ENCODE peak calls at places on chromosomes 4 and X, in ten cellular contexts. V is SW480; P is HAP-1; T is lung; F is activated CD8-positive, alpha-beta T cell treated with anti-CD3 and anti-CD28 coated beads for 36 hours; X is astrocyte of the cerebellum; K is right cardiac atrium; Q is neural progenitor cell; N is A172; M is RPMI7951. E is an unnamed sample.

GRCh38 chrX:41922125-41922521 is 1.2 kb downstream of the CASK start:
- DNase-seq in V (peak), P (peak), T (no peak), F (peak), X (no peak), K (no peak), Q (peak), N (peak), M (peak), E (peak)

GRCh38 chr4:63020661-63021060 is 1388.6 kb downstream of the TECRL start:
- DNase-seq in V (no peak), P (no peak), T (no peak), F (no peak), X (no peak), K (no peak), Q (no peak), N (no peak), M (no peak), E (no peak)

GRCh38 chr4:76546282-76547166 is 111.5 kb downstream of the SHROOM3 start:
- DNase-seq in V (peak), P (peak), T (no peak), F (no peak), X (peak), K (peak), Q (no peak), N (peak), M (peak), E (peak)

GRCh38 chr4:1598206-1598605 is 85.9 kb downstream of the FAM53A start:
- DNase-seq in V (no peak), P (no peak), T (no peak), F (no peak), X (no peak), K (peak), Q (no peak), N (no peak), M (no peak), E (no peak)

GRCh38 chrX:11254417-11255109 is 38.6 kb upstream of the AMELX start:
- DNase-seq in V (no peak), P (no peak), T (no peak), F (no peak), X (no peak), K (no peak), Q (no peak), N (no peak), M (no peak), E (no peak)

GRCh38 chrX:84118315-84118714 is 69.7 kb downstream of the RPS6KA6 start:
- DNase-seq in V (no peak), P (no peak), T (no peak), F (no peak), X (no peak), K (no peak), Q (no peak), N (no peak), M (no peak), E (no peak)

GRCh38 chr4:93830090-93830818 is 1.7 kb downstream of the ATOH1 start:
- DNase-seq in V (no peak), P (no peak), T (no peak), F (no peak), X (no peak), K (no peak), Q (peak), N (no peak), M (no peak), E (no peak)

GRCh38 chr4:52822583-52823477 is 39.3 kb upstream of the RASL11B start:
- DNase-seq in V (no peak), P (no peak), T (no peak), F (peak), X (peak), K (peak), Q (no peak), N (peak), M (peak), E (no peak)

GRCh38 chrX:129957241-129958099 is 25.0 kb upstream of the BCORL1 start:
- DNase-seq in V (peak), P (peak), T (peak), F (peak), X (no peak), K (peak), Q (peak), N (no peak), M (peak), E (peak)

GRCh38 chr4:10063544-10064300 is 42.4 kb upstream of the SLC2A9 start:
- DNase-seq in V (peak), P (no peak), T (peak), F (no peak), X (peak), K (peak), Q (peak), N (peak), M (peak), E (peak)

GRCh38 chr4:31411606-31412005 is 691.4 kb downstream of the PCDH7 start:
- DNase-seq in V (no peak), P (no peak), T (no peak), F (no peak), X (no peak), K (no peak), Q (no peak), N (no peak), M (no peak), E (no peak)

GRCh38 chr4:1573830-1574459 is 110.2 kb downstream of the FAM53A start:
- DNase-seq in V (no peak), P (no peak), T (no peak), F (no peak), X (no peak), K (peak), Q (no peak), N (no peak), M (no peak), E (no peak)

GRCh38 chr4:37549003-37549402 is 137.2 kb downstream of the RELL1 start:
- DNase-seq in V (no peak), P (no peak), T (no peak), F (no peak), X (peak), K (no peak), Q (no peak), N (peak), M (peak), E (peak)

GRCh38 chr4:140003851-140004579 is 150.0 kb downstream of the MAML3 start:
- DNase-seq in V (no peak), P (no peak), T (no peak), F (no peak), X (no peak), K (no peak), Q (peak), N (no peak), M (no peak), E (no peak)

GRCh38 chr4:95212692-95213091 is 336.1 kb downstream of the UNC5C start:
- DNase-seq in V (no peak), P (no peak), T (no peak), F (no peak), X (no peak), K (no peak), Q (no peak), N (no peak), M (no peak), E (no peak)

GRCh38 chrX:112147206-112147605 is 64.6 kb upstream of the TRPC5 start:
- DNase-seq in V (peak), P (peak), T (no peak), F (no peak), X (no peak), K (no peak), Q (peak), N (no peak), M (peak), E (peak)

GRCh38 chr4:3426465-3427133 is 15.2 kb upstream of the HGFAC start:
- DNase-seq in V (no peak), P (no peak), T (no peak), F (no peak), X (no peak), K (no peak), Q (no peak), N (no peak), M (no peak), E (no peak)

GRCh38 chr4:47313396-47313795 is 150.1 kb downstream of the COMMD8 start:
- DNase-seq in V (no peak), P (no peak), T (no peak), F (no peak), X (no peak), K (no peak), Q (no peak), N (no peak), M (no peak), E (no peak)

GRCh38 chrX:135421537-135421931 is 210 bp upstream of the SMIM10L2A start:
- DNase-seq in V (peak), P (peak), T (peak), F (peak), X (peak), K (peak), Q (peak), N (peak), M (peak), E (peak)

GRCh38 chr4:125420499-125420898 is 105.7 kb downstream of the FAT4 start:
- DNase-seq in V (no peak), P (no peak), T (no peak), F (no peak), X (no peak), K (no peak), Q (no peak), N (peak), M (no peak), E (no peak)

GRCh38 chr4:105944535-105944934 is 49.3 kb downstream of the NPNT start:
- DNase-seq in V (no peak), P (no peak), T (no peak), F (no peak), X (peak), K (no peak), Q (no peak), N (peak), M (peak), E (no peak)

GRCh38 chr4:2364654-2365053 is 53.8 kb downstream of the ZFYVE28 start:
- DNase-seq in V (no peak), P (no peak), T (no peak), F (peak), X (no peak), K (peak), Q (no peak), N (no peak), M (peak), E (peak)

GRCh38 chr4:189022441-189023035 is 883.3 kb downstream of the TRIML1 start:
- DNase-seq in V (no peak), P (no peak), T (no peak), F (no peak), X (no peak), K (no peak), Q (no peak), N (peak), M (peak), E (no peak)

GRCh38 chr4:64713256-64713840 is 304.1 kb upstream of the TECRL start:
- DNase-seq in V (peak), P (peak), T (no peak), F (no peak), X (peak), K (no peak), Q (peak), N (peak), M (peak), E (peak)

GRCh38 chrX:84737471-84737871 is 235.2 kb upstream of the HDX start:
- DNase-seq in V (no peak), P (no peak), T (no peak), F (no peak), X (no peak), K (peak), Q (no peak), N (no peak), M (no peak), E (no peak)

GRCh38 chr4:9859774-9860173 is 78.3 kb downstream of the DRD5 start:
- DNase-seq in V (no peak), P (no peak), T (no peak), F (no peak), X (no peak), K (no peak), Q (no peak), N (no peak), M (no peak), E (no peak)

GRCh38 chrX:6465731-6466130 is 69.2 kb downstream of the VCX3A start:
- DNase-seq in V (no peak), P (no peak), T (no peak), F (no peak), X (no peak), K (no peak), Q (no peak), N (no peak), M (no peak), E (no peak)

GRCh38 chrX:71671938-71672337 is 4.6 kb downstream of the LOC101059915 start:
- DNase-seq in V (no peak), P (no peak), T (no peak), F (no peak), X (no peak), K (no peak), Q (no peak), N (no peak), M (no peak), E (no peak)

GRCh38 chr4:113760094-113760851 is 1.3 kb downstream of the CAMK2D start:
- DNase-seq in V (peak), P (peak), T (peak), F (peak), X (no peak), K (peak), Q (peak), N (peak), M (peak), E (peak)

GRCh38 chr4:140004580-140005314 is 149.2 kb downstream of the MAML3 start:
- DNase-seq in V (no peak), P (no peak), T (no peak), F (no peak), X (no peak), K (peak), Q (peak), N (no peak), M (no peak), E (no peak)

GRCh38 chr4:7792616-7793015 is 147.0 kb downstream of the AFAP1 start:
- DNase-seq in V (no peak), P (no peak), T (no peak), F (no peak), X (no peak), K (no peak), Q (no peak), N (no peak), M (no peak), E (no peak)

GRCh38 chr4:155666701-155667537 is at the start of gene GUCY1A1:
- DNase-seq in V (no peak), P (peak), T (peak), F (peak), X (no peak), K (peak), Q (peak), N (no peak), M (peak), E (peak)

GRCh38 chrX:111671668-111672067 is 9.3 kb upstream of the ALG13 start:
- DNase-seq in V (no peak), P (no peak), T (no peak), F (no peak), X (no peak), K (no peak), Q (no peak), N (no peak), M (no peak), E (no peak)

GRCh38 chr4:184774152-184774551 is 40.3 kb upstream of the CENPU start:
- DNase-seq in V (no peak), P (no peak), T (no peak), F (no peak), X (no peak), K (no peak), Q (no peak), N (no peak), M (no peak), E (no peak)

GRCh38 chrX:136856050-136856449 is 24.5 kb downstream of the RBMX start:
- DNase-seq in V (no peak), P (no peak), T (no peak), F (no peak), X (no peak), K (no peak), Q (no peak), N (no peak), M (no peak), E (no peak)

GRCh38 chr4:71872221-71872620 is 88.3 kb upstream of the GC start:
- DNase-seq in V (no peak), P (no peak), T (no peak), F (no peak), X (no peak), K (no peak), Q (no peak), N (no peak), M (no peak), E (no peak)